ENCODE peak calls at places on chromosomes 7 and 10, in four cellular contexts. J is IMR-90, L is endothelial cell of umbilical vein, X is spleen. W is an unnamed sample.

GRCh38 chr10:103871006-103871405 is 15.6 kb upstream of the SH3PXD2A start:
- DNase-seq in X (no peak), L (no peak), J (no peak), W (no peak)

GRCh38 chr10:25547391-25547790 is 372.6 kb downstream of the GPR158 start:
- DNase-seq in X (no peak), J (no peak), L (peak), W (no peak)

GRCh38 chr7:94997547-94997946 is 90.2 kb downstream of the PPP1R9A start:
- DNase-seq in X (no peak), L (no peak), J (no peak), W (no peak)

GRCh38 chr10:102616071-102616770 is 28.1 kb upstream of the TRIM8 start:
- DNase-seq in X (no peak), L (no peak), J (no peak), W (no peak)

GRCh38 chr10:15813415-15813814 is 46.9 kb downstream of the MINDY3 start:
- DNase-seq in J (peak), L (peak), X (no peak), W (no peak)

GRCh38 chr7:158950914-158951635 is 94.7 kb downstream of the DYNC2I1 start:
- DNase-seq in X (no peak), J (peak), L (no peak), W (no peak)

GRCh38 chr10:62554632-62555199 is 180.5 kb downstream of the ZNF365 start:
- DNase-seq in J (peak), L (peak), X (no peak), W (no peak)

GRCh38 chr7:112782498-112782897 is 7.7 kb downstream of the TMEM168 start:
- DNase-seq in J (no peak), X (no peak), L (no peak), W (no peak)

GRCh38 chr7:110922906-110923305 is 168.0 kb upstream of the LRRN3 start:
- DNase-seq in L (peak), J (peak), X (no peak), W (no peak)

GRCh38 chr10:54094321-54094720 is 706.7 kb downstream of the PCDH15 start:
- DNase-seq in X (no peak), J (no peak), L (no peak), W (no peak)

GRCh38 chr10:116278832-116279231 is 5.8 kb upstream of the GFRA1 start:
- DNase-seq in L (no peak), J (peak), X (no peak), W (no peak)

GRCh38 chr10:3889961-3890522 is 105.0 kb upstream of the KLF6 start:
- DNase-seq in L (peak), X (no peak), J (peak), W (no peak)

GRCh38 chr10:43214956-43215561 is 51.8 kb downstream of the RASGEF1A start:
- DNase-seq in J (no peak), L (no peak), X (peak), W (no peak)

GRCh38 chr10:86868353-86868752 is 89.1 kb downstream of the MMRN2 start:
- DNase-seq in L (peak), J (peak), X (no peak), W (no peak)

GRCh38 chr10:25015927-25016348 is at the start of gene ENKUR:
- DNase-seq in X (peak), J (peak), L (no peak), W (peak)

GRCh38 chr10:101467286-101467770 is 113.4 kb downstream of the BTRC start:
- DNase-seq in X (no peak), J (peak), L (peak), W (no peak)

GRCh38 chr10:13416760-13417159 is 68.7 kb upstream of the SEPHS1 start:
- DNase-seq in X (no peak), J (no peak), L (no peak), W (no peak)

GRCh38 chr10:37975407-37975991 is 948 bp downstream of the ZNF25 start:
- DNase-seq in X (no peak), L (no peak), J (peak), W (no peak)

GRCh38 chr7:117750612-117751563 is 122.4 kb downstream of the CTTNBP2 start:
- DNase-seq in L (peak), J (peak), X (no peak), W (no peak)

GRCh38 chr10:132023092-132023811 is 41.5 kb upstream of the BNIP3 start:
- DNase-seq in L (peak), X (peak), J (peak), W (peak)

GRCh38 chr10:65670087-65670486 is 1255.7 kb upstream of the LRRTM3 start:
- DNase-seq in L (no peak), J (peak), X (no peak), W (no peak)

GRCh38 chr7:70693300-70693689 is 438.6 kb upstream of the GALNT17 start:
- DNase-seq in L (no peak), J (no peak), X (no peak), W (no peak)

GRCh38 chr10:5811387-5811821 is 1.8 kb downstream of the GDI2 start:
- DNase-seq in J (peak), X (no peak), L (peak), W (no peak)

GRCh38 chr10:121678631-121679174 is 80.5 kb upstream of the FGFR2 start:
- DNase-seq in J (no peak), X (no peak), L (no peak), W (no peak)

GRCh38 chr7:24504040-24504439 is 69.2 kb upstream of the PALS2 start:
- DNase-seq in J (no peak), L (no peak), X (no peak), W (no peak)

GRCh38 chr10:124353896-124354295 is 64.8 kb downstream of the OAT start:
- DNase-seq in L (no peak), X (peak), J (no peak), W (peak)

GRCh38 chr10:82267465-82267864 is 392.5 kb downstream of the NRG3 start:
- DNase-seq in J (no peak), L (no peak), X (no peak), W (no peak)

GRCh38 chr7:45031829-45032228 is 31.8 kb downstream of the CCM2 start:
- DNase-seq in X (no peak), L (no peak), J (no peak), W (no peak)
- H3K4me3 ChIP-seq in X (no peak), L (no peak), J (no peak), W (no peak)

DNA sequence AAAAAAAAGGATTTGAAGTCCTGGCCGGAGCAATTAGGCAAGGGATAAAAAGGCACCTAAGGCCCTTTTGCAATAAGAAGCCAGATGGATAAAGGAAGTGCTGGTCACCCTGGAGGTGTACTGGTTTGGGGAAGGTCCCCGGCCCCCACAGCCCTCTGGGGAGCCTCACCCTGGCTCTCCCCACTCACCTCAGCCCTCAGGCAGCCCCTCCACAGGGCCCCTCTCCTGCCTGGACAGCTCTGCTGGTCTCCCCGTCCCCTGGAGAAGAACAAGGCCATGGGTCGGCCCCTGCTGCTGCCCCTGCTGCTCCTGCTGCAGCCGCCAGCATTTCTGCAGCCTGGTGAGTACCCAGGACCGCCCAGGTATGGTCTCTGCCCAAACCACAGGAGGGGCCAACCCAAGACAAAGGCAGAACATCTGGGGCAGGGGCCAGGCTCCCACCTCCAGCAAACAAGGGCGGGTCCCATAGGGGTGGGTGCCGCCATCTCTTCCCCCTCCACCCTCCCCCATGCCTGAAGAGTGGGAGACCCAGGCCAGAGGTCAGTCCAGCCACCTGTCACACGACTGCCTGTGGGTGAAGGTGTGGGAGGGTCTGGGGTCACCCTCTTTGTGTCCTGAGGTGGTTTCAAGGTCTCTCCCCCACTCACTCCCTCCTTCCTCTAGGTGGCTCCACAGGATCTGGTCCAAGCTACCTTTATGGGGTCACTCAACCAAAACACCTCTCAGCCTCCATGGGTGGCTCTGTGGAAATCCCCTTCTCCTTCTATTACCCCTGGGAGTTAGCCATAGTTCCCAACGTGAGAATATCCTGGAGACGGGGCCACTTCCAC is at the start of gene PILRB:
- DNase-seq in X (peak), L (no peak), J (no peak), W (no peak)
- TF ChIP-seq CTCF in X (no peak), L (no peak), J (no peak), W (no peak)

GRCh38 chr7:102433319-102434038 is at the start of gene ORAI2:
- DNase-seq in X (peak), J (peak), L (peak), W (peak)
- TF ChIP-seq POLR2A in X (no peak), J (peak), L (peak), W (no peak)

GRCh38 chr7:35536396-35536826 is 158.5 kb downstream of the HERPUD2 start:
- DNase-seq in X (peak), J (no peak), L (no peak), W (no peak)

GRCh38 chr7:35533877-35534276 is 161.1 kb downstream of the HERPUD2 start:
- DNase-seq in J (no peak), X (no peak), L (no peak), W (no peak)

GRCh38 chr7:35537067-35538023 is 157.6 kb downstream of the HERPUD2 start:
- DNase-seq in X (peak), L (peak), J (peak), W (peak)
- H3K4me3 ChIP-seq in X (peak), L (no peak), J (peak), W (no peak)

GRCh38 chr7:1354661-1355567 is 104.4 kb downstream of the MICALL2 start:
- DNase-seq in L (no peak), X (peak), J (no peak), W (no peak)
- TF ChIP-seq CTCF in L (no peak), X (no peak), J (no peak), W (no peak)

GRCh38 chr7:50284296-50284695 is 20.2 kb upstream of the IKZF1 start:
- DNase-seq in X (no peak), J (no peak), L (no peak), W (no peak)
- TF ChIP-seq POLR2A in X (no peak), J (no peak), L (no peak), W (no peak)

DNA sequence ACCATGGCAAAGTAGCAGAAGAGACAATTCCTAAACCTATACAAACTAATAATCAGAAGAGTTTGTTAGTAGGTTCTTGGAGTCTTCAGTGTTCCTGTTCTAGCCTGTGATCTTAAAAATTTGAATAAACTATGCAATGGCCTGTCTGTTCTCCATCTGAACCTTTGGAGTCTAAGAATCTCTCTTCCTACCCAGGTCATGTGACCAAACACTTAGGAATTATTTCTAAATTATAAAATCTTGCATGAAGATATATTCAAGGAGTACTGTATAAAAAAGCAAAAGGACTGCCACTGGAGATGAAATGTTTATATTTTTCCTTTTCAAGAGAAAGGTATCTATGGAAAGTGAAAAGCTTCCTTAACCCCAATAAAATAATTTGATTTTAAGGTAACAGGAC is 2.4 kb downstream of the MKI67 start:
- DNase-seq in X (no peak), L (no peak), J (no peak), W (no peak)
- H3K4me3 ChIP-seq in X (no peak), L (peak), J (no peak), W (no peak)

GRCh38 chr10:28938745-28939144 is 261.4 kb downstream of the BAMBI start:
- DNase-seq in L (no peak), J (peak), X (no peak), W (no peak)

GRCh38 chr10:28940158-28940888 is 263.0 kb downstream of the BAMBI start:
- DNase-seq in X (no peak), L (no peak), J (no peak), W (no peak)

GRCh38 chr10:28942012-28942411 is 264.7 kb downstream of the BAMBI start:
- DNase-seq in L (no peak), X (no peak), J (no peak), W (no peak)

GRCh38 chr10:28937959-28938358 is 260.6 kb downstream of the BAMBI start:
- DNase-seq in J (no peak), X (no peak), L (no peak), W (no peak)

GRCh38 chr10:28939352-28940157 is 262.2 kb downstream of the BAMBI start:
- DNase-seq in L (no peak), J (peak), X (no peak), W (no peak)
- TF ChIP-seq CTCF in L (peak), J (no peak), X (no peak), W (no peak)

GRCh38 chr10:97497572-97498075 is 598 bp downstream of the MMS19 start:
- DNase-seq in J (peak), L (peak), X (peak), W (peak)
- TF ChIP-seq POLR2A in J (peak), L (peak), X (no peak), W (no peak)

DNA sequence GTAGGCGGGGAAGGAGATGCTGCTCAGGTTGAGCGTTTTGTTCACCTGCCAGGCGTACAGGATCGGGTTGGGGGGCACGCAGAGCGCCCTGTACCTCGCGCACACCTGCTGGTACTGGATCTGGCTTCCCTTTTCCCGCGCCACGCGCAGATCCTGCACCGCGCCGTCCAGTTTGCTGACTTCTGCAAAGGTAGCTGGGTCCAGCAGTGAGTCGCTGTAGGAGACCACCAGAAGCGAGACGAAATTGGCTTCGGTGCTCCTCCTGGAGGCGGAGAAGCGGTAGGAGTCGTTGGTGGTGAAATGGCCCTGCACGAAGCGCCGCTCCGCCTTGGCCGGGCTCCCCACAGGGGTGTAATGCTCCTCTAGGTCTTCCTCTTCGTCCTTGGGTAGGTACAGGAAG is 90.7 kb upstream of the RAB18 start:
- DNase-seq in X (no peak), L (no peak), J (no peak), W (no peak)
- H3K4me3 ChIP-seq in X (no peak), L (no peak), J (no peak), W (no peak)

W was measured in lower leg skin.